ENCODE peak calls at places on chromosomes 4 and X, in seven cellular contexts. H is cardiac muscle cell, R is tibial nerve, S is hepatocyte, L is GM12865, Y is heart right ventricle, A is SK-N-MC. O is an unnamed sample.

GRCh38 chrX:19991350-19991718 is 473 bp upstream of the BCLAF3 start:
- DNase-seq in H (no peak), R (no peak), S (no peak), L (no peak), Y (no peak), A (no peak), O (no peak)

GRCh38 chr4:23382880-23383279 is 507.0 kb downstream of the PPARGC1A start:
- DNase-seq in H (no peak), R (no peak), S (no peak), L (no peak), Y (no peak), A (no peak), O (no peak)

GRCh38 chr4:182192511-182193181 is 50.6 kb upstream of the TENM3 start:
- DNase-seq in H (no peak), R (no peak), S (no peak), L (no peak), Y (no peak), A (no peak), O (peak)

GRCh38 chr4:81736324-81736723 is 264.6 kb upstream of the RASGEF1B start:
- DNase-seq in H (no peak), R (no peak), S (no peak), L (no peak), Y (no peak), A (no peak), O (no peak)

GRCh38 chrX:69179380-69179911 is 14.2 kb upstream of the PJA1 start:
- DNase-seq in H (peak), R (no peak), S (peak), L (no peak), Y (no peak), A (no peak), O (no peak)

GRCh38 chr4:139392797-139393196 is 61.1 kb upstream of the RAB33B start:
- DNase-seq in H (no peak), R (no peak), S (no peak), L (no peak), Y (no peak), A (no peak), O (no peak)

GRCh38 chr4:71553605-71554004 is 214.8 kb downstream of the SLC4A4 start:
- DNase-seq in H (peak), R (no peak), S (peak), L (peak), Y (no peak), A (no peak), O (peak)

GRCh38 chr4:79399076-79399475 is 9.0 kb downstream of the GK2 start:
- DNase-seq in H (no peak), R (no peak), S (no peak), L (peak), Y (no peak), A (no peak), O (no peak)

GRCh38 chr4:8201341-8201781 is 2.3 kb downstream of the SH3TC1 start:
- DNase-seq in H (no peak), R (no peak), S (no peak), L (peak), Y (no peak), A (no peak), O (no peak)

GRCh38 chr4:146165840-146166239 is 9.7 kb upstream of the LSM6 start:
- DNase-seq in H (no peak), R (no peak), S (no peak), L (peak), Y (no peak), A (no peak), O (no peak)

GRCh38 chr4:151475338-151475737 is 66.4 kb downstream of the FHIP1A start:
- DNase-seq in H (no peak), R (no peak), S (no peak), L (no peak), Y (no peak), A (no peak), O (no peak)

GRCh38 chr4:7118013-7118832 is 50.4 kb upstream of the GRPEL1 start:
- DNase-seq in H (no peak), R (no peak), S (no peak), L (no peak), Y (no peak), A (no peak), O (no peak)

GRCh38 chr4:978957-979701 is 5.8 kb upstream of the DGKQ start:
- DNase-seq in H (no peak), R (no peak), S (no peak), L (no peak), Y (no peak), A (no peak), O (no peak)

GRCh38 chr4:139934786-139935330 is 219.1 kb downstream of the MAML3 start:
- DNase-seq in H (no peak), R (no peak), S (no peak), L (no peak), Y (no peak), A (no peak), O (no peak)

GRCh38 chr4:123176605-123177004 is 220.0 kb upstream of the SPRY1 start:
- DNase-seq in H (no peak), R (no peak), S (no peak), L (no peak), Y (no peak), A (no peak), O (no peak)

GRCh38 chrX:130772313-130773140 is 130.5 kb downstream of the ENOX2 start:
- DNase-seq in H (peak), R (no peak), S (no peak), L (no peak), Y (no peak), A (no peak), O (peak)

GRCh38 chr4:184275766-184276165 is 58.1 kb upstream of the ENPP6 start:
- DNase-seq in H (no peak), R (no peak), S (no peak), L (no peak), Y (no peak), A (no peak), O (no peak)

GRCh38 chrX:16807548-16807947 is 21.3 kb downstream of the TXLNG start:
- DNase-seq in H (peak), R (no peak), S (peak), L (no peak), Y (no peak), A (no peak), O (no peak)

GRCh38 chr4:132180020-132180427 is 969.1 kb upstream of the PCDH10 start:
- DNase-seq in H (no peak), R (no peak), S (no peak), L (no peak), Y (no peak), A (no peak), O (peak)

GRCh38 chr4:52911684-52912294 is 49.7 kb downstream of the RASL11B start:
- DNase-seq in H (peak), R (peak), S (peak), L (peak), Y (peak), A (peak), O (no peak)

GRCh38 chr4:113888006-113888405 is 91.4 kb downstream of the ARSJ start:
- DNase-seq in H (no peak), R (no peak), S (no peak), L (no peak), Y (no peak), A (no peak), O (no peak)

GRCh38 chrX:121028419-121028818 is 19.0 kb upstream of the GLUD2 start:
- DNase-seq in H (no peak), R (no peak), S (no peak), L (no peak), Y (no peak), A (no peak), O (no peak)

GRCh38 chrX:115895678-115896329 is 274.7 kb upstream of the AGTR2 start:
- DNase-seq in H (no peak), R (no peak), S (no peak), L (no peak), Y (no peak), A (no peak), O (no peak)

GRCh38 chrX:115896362-115896761 is 274.2 kb upstream of the AGTR2 start:
- DNase-seq in H (no peak), R (no peak), S (no peak), L (no peak), Y (no peak), A (no peak), O (no peak)

GRCh38 chrX:115892787-115893671 is 277.5 kb upstream of the AGTR2 start:
- DNase-seq in H (peak), R (no peak), S (no peak), L (peak), Y (no peak), A (no peak), O (no peak)

GRCh38 chrX:115892056-115892708 is 278.4 kb upstream of the AGTR2 start:
- DNase-seq in H (no peak), R (no peak), S (peak), L (no peak), Y (no peak), A (no peak), O (no peak)

DNA sequence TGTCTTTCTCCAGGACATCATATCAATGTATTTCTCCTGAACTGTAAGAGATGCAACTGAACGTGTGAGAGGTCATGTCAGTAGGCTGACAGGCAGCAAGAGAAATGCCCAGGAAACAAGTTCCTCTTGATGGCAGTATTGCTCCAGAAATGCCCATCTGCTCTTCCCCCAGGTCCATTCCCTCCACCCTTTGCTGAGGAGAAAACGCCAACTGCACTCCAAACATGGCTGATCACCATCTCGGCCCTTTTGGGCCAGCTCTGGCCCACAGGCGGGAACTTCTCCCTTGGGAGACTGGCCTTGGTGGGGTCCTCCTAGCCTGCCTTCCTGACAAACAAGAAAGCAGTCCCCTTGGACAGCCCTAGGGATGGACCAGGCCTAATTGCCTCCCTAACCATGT is 276.5 kb upstream of the AGTR2 start:
- DNase-seq in H (no peak), R (no peak), S (no peak), L (peak), Y (no peak), A (no peak), O (no peak)
- H3K4me3 ChIP-seq in H (no peak), R (no peak), S (no peak), L (no peak), Y (no peak), A (no peak), O (no peak)

DNA sequence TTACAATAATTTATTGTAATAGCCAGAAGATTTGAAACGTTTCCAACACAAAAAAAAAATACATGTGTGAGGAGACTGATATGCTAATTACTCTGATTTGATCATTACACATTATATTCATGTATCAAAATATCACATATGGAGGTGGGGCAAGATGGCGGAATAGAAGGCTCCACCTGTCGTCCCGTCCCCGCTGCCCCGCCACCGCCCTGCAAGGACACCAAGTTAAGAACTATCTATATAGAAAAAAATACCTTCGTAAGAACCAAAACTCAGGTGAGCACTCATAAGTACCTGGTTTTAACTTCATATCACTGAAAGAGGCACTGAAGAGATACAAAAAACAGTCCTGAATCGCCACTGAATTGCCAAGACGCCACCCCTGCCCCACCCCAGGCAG is 60.9 kb upstream of the SCRG1 start:
- DNase-seq in H (no peak), R (no peak), S (no peak), L (no peak), Y (no peak), A (no peak), O (no peak)
- H3K4me3 ChIP-seq in H (no peak), R (no peak), S (no peak), L (no peak), Y (no peak), A (no peak), O (no peak)

GRCh38 chrX:46576458-46576857 is 2.9 kb downstream of the CHST7 start:
- DNase-seq in H (no peak), R (no peak), S (no peak), L (no peak), Y (no peak), A (no peak), O (no peak)
- H3K4me3 ChIP-seq in H (no peak), R (no peak), S (no peak), L (peak), Y (peak), A (peak), O (peak)

GRCh38 chrX:112270991-112271390 is 188.4 kb upstream of the TRPC5 start:
- DNase-seq in H (no peak), R (no peak), S (no peak), L (no peak), Y (no peak), A (no peak), O (no peak)
- H3K4me3 ChIP-seq in H (no peak), R (no peak), S (no peak), L (no peak), Y (no peak), A (no peak), O (no peak)

GRCh38 chrX:153726286-153727107 is 1.8 kb downstream of the ABCD1 start:
- DNase-seq in H (peak), R (peak), S (peak), L (peak), Y (peak), A (no peak), O (no peak)
- H3K4me3 ChIP-seq in H (no peak), R (peak), S (no peak), L (peak), Y (peak), A (peak), O (peak)

DNA sequence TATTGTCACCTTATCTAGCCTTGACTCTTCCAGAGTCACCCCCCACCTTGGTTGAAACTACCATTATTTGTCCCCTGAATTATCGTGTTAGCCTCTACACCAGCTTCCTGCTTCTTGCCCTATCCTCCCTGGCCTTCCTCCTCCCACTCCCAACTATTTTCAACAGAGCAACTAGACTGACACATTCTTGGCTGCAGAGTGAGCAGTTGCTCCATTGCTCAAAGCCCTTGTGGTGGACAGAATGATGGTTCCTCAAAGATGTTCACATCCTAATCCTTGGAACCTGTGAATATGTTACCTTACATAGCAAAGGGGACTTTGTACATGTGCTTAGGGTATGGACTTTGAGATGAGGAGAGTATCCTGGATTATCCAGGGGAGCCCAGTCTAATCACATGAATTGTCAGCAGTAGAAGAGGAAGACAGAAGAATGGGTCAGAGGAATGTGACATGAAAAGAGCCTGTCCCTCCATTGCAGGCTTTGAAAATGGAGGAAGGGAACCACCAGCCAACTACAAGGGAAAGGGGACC is 24.8 kb upstream of the HOPX start:
- DNase-seq in H (no peak), R (no peak), S (no peak), L (no peak), Y (no peak), A (no peak), O (no peak)
- H3K4me3 ChIP-seq in H (no peak), R (no peak), S (no peak), L (no peak), Y (no peak), A (no peak), O (no peak)

O was measured in skeletal muscle cell.